ENCODE peak calls at places on chromosomes 4 and X, in seven cellular contexts. One of them, this sample, is unnamed.

GRCh38 chr4:8639777-8640720 is 47.5 kb downstream of the CPZ start:
- DNase-seq in effector CD4-positive, alpha-beta T cell: no peak
- DNase-seq in ACHN: no peak
- DNase-seq in SK-N-DZ: no peak
- DNase-seq in fibroblast of mammary gland: no peak
- DNase-seq in gastrocnemius medialis: no peak
- DNase-seq in fibroblast of lung: no peak
- DNase-seq in this sample: no peak

GRCh38 chrX:131595120-131595519 is 51.2 kb downstream of the OR13H1 start:
- DNase-seq in effector CD4-positive, alpha-beta T cell: no peak
- DNase-seq in ACHN: no peak
- DNase-seq in SK-N-DZ: no peak
- DNase-seq in fibroblast of mammary gland: peak; percentile 46
- DNase-seq in gastrocnemius medialis: no peak
- DNase-seq in fibroblast of lung: peak; percentile 55
- DNase-seq in this sample: no peak

GRCh38 chr4:625631-626031 is 258 bp downstream of the PDE6B start:
- DNase-seq in effector CD4-positive, alpha-beta T cell: no peak
- DNase-seq in ACHN: no peak
- DNase-seq in SK-N-DZ: no peak
- DNase-seq in fibroblast of mammary gland: no peak
- DNase-seq in gastrocnemius medialis: no peak
- DNase-seq in fibroblast of lung: no peak
- DNase-seq in this sample: no peak

GRCh38 chrX:156008915-156009314 is 11.4 kb downstream of the IL9R start:
- DNase-seq in effector CD4-positive, alpha-beta T cell: no peak
- DNase-seq in ACHN: no peak
- DNase-seq in SK-N-DZ: no peak
- DNase-seq in fibroblast of mammary gland: no peak
- DNase-seq in gastrocnemius medialis: no peak
- DNase-seq in fibroblast of lung: no peak
- DNase-seq in this sample: no peak

GRCh38 chrX:110794601-110795000 is 1.0 kb downstream of the CHRDL1 start:
- DNase-seq in effector CD4-positive, alpha-beta T cell: no peak
- DNase-seq in ACHN: no peak
- DNase-seq in SK-N-DZ: no peak
- DNase-seq in fibroblast of mammary gland: no peak
- DNase-seq in gastrocnemius medialis: no peak
- DNase-seq in fibroblast of lung: no peak
- DNase-seq in this sample: no peak

GRCh38 chrX:112270991-112271390 is 188.4 kb upstream of the TRPC5 start:
- DNase-seq in effector CD4-positive, alpha-beta T cell: no peak
- DNase-seq in ACHN: no peak
- DNase-seq in SK-N-DZ: no peak
- DNase-seq in fibroblast of mammary gland: no peak
- DNase-seq in gastrocnemius medialis: no peak
- DNase-seq in fibroblast of lung: no peak
- DNase-seq in this sample: no peak

GRCh38 chr4:183571350-183572076 is 66.7 kb downstream of the ING2 start:
- DNase-seq in effector CD4-positive, alpha-beta T cell: no peak
- DNase-seq in ACHN: no peak
- DNase-seq in SK-N-DZ: peak; percentile 6
- DNase-seq in fibroblast of mammary gland: peak; percentile 41
- DNase-seq in gastrocnemius medialis: no peak
- DNase-seq in fibroblast of lung: peak; percentile 53
- DNase-seq in this sample: no peak

GRCh38 chr4:36081185-36081584 is 163.1 kb downstream of the ARAP2 start:
- DNase-seq in effector CD4-positive, alpha-beta T cell: no peak
- DNase-seq in ACHN: no peak
- DNase-seq in SK-N-DZ: no peak
- DNase-seq in fibroblast of mammary gland: no peak
- DNase-seq in gastrocnemius medialis: no peak
- DNase-seq in fibroblast of lung: peak; percentile 6
- DNase-seq in this sample: no peak

GRCh38 chr4:152265149-152265621 is 270.7 kb downstream of the FBXW7 start:
- DNase-seq in effector CD4-positive, alpha-beta T cell: no peak
- DNase-seq in ACHN: peak; percentile 26
- DNase-seq in SK-N-DZ: no peak
- DNase-seq in fibroblast of mammary gland: peak; percentile 89
- DNase-seq in gastrocnemius medialis: no peak
- DNase-seq in fibroblast of lung: peak; percentile 85
- DNase-seq in this sample: no peak

GRCh38 chrX:26442340-26442739 is 226.4 kb downstream of the MAGEB5 start:
- DNase-seq in effector CD4-positive, alpha-beta T cell: no peak
- DNase-seq in ACHN: peak; percentile 10
- DNase-seq in SK-N-DZ: peak; percentile 13
- DNase-seq in fibroblast of mammary gland: peak; percentile 1
- DNase-seq in gastrocnemius medialis: no peak
- DNase-seq in fibroblast of lung: no peak
- DNase-seq in this sample: no peak

GRCh38 chr4:8010618-8011017 is 71.0 kb upstream of the AFAP1 start:
- DNase-seq in effector CD4-positive, alpha-beta T cell: no peak
- DNase-seq in ACHN: no peak
- DNase-seq in SK-N-DZ: peak; percentile 78
- DNase-seq in fibroblast of mammary gland: no peak
- DNase-seq in gastrocnemius medialis: no peak
- DNase-seq in fibroblast of lung: peak; percentile 74
- DNase-seq in this sample: peak; percentile 99

GRCh38 chr4:3516061-3516835 is 16.0 kb downstream of the LRPAP1 start:
- DNase-seq in effector CD4-positive, alpha-beta T cell: no peak
- DNase-seq in ACHN: no peak
- DNase-seq in SK-N-DZ: no peak
- DNase-seq in fibroblast of mammary gland: no peak
- DNase-seq in gastrocnemius medialis: no peak
- DNase-seq in fibroblast of lung: no peak
- DNase-seq in this sample: peak; percentile 6

GRCh38 chr4:159102623-159103405 is at the start of gene RAPGEF2:
- DNase-seq in effector CD4-positive, alpha-beta T cell: peak; percentile 83
- DNase-seq in ACHN: peak; percentile 92
- DNase-seq in SK-N-DZ: peak; percentile 88
- DNase-seq in fibroblast of mammary gland: peak; percentile 89
- DNase-seq in gastrocnemius medialis: peak; percentile 90
- DNase-seq in fibroblast of lung: peak; percentile 94
- DNase-seq in this sample: peak; percentile 91

GRCh38 chrX:118615141-118615540 is 112.3 kb upstream of the IL13RA1 start:
- DNase-seq in effector CD4-positive, alpha-beta T cell: no peak
- DNase-seq in ACHN: no peak
- DNase-seq in SK-N-DZ: no peak
- DNase-seq in fibroblast of mammary gland: no peak
- DNase-seq in gastrocnemius medialis: no peak
- DNase-seq in fibroblast of lung: no peak
- DNase-seq in this sample: no peak

GRCh38 chrX:132068405-132068804 is 45.3 kb downstream of the STK26 start:
- DNase-seq in effector CD4-positive, alpha-beta T cell: no peak
- DNase-seq in ACHN: no peak
- DNase-seq in SK-N-DZ: no peak
- DNase-seq in fibroblast of mammary gland: no peak
- DNase-seq in gastrocnemius medialis: no peak
- DNase-seq in fibroblast of lung: peak; percentile 11
- DNase-seq in this sample: no peak

GRCh38 chr4:181618038-181618618 is 625.1 kb upstream of the TENM3 start:
- DNase-seq in effector CD4-positive, alpha-beta T cell: no peak
- DNase-seq in ACHN: no peak
- DNase-seq in SK-N-DZ: no peak
- DNase-seq in fibroblast of mammary gland: no peak
- DNase-seq in gastrocnemius medialis: no peak
- DNase-seq in fibroblast of lung: no peak
- DNase-seq in this sample: peak; percentile 14

GRCh38 chr4:139919513-139919912 is 234.5 kb downstream of the MAML3 start:
- DNase-seq in effector CD4-positive, alpha-beta T cell: no peak
- DNase-seq in ACHN: no peak
- DNase-seq in SK-N-DZ: no peak
- DNase-seq in fibroblast of mammary gland: peak; percentile 49
- DNase-seq in gastrocnemius medialis: no peak
- DNase-seq in fibroblast of lung: peak; percentile 83
- DNase-seq in this sample: no peak

GRCh38 chr4:15003441-15003890 is 1.2 kb downstream of the CPEB2 start:
- DNase-seq in effector CD4-positive, alpha-beta T cell: no peak
- DNase-seq in ACHN: peak; percentile 37
- DNase-seq in SK-N-DZ: peak; percentile 16
- DNase-seq in fibroblast of mammary gland: no peak
- DNase-seq in gastrocnemius medialis: peak; percentile 53
- DNase-seq in fibroblast of lung: peak; percentile 37
- DNase-seq in this sample: peak; percentile 55

GRCh38 chr4:20381005-20381404 is 129.3 kb downstream of the SLIT2 start:
- DNase-seq in effector CD4-positive, alpha-beta T cell: no peak
- DNase-seq in ACHN: no peak
- DNase-seq in SK-N-DZ: no peak
- DNase-seq in fibroblast of mammary gland: no peak
- DNase-seq in gastrocnemius medialis: no peak
- DNase-seq in fibroblast of lung: no peak
- DNase-seq in this sample: no peak